ENCODE peak calls at places on chromosomes 1 and 21, in four cellular contexts. R is NCI-H1092 treated with DMSO at 0.1 percent for 48 hours, U is nucleus accumbens, Y is kidney tubule cell. E is an unnamed sample.

GRCh38 chr21:14376854-14377253 is 6.1 kb downstream of the HSPA13 start:
- DNase-seq in R (no peak), U (no peak), Y (no peak), E (no peak)

GRCh38 chr1:91712981-91713841 is 172.7 kb downstream of the TGFBR3 start:
- DNase-seq in U (no peak), Y (peak), R (no peak), E (no peak)

GRCh38 chr1:174913225-174913903 is 86.4 kb upstream of the CACYBP start:
- DNase-seq in R (no peak), U (no peak), Y (no peak), E (no peak)

GRCh38 chr1:19044975-19045831 is 88.7 kb upstream of the IFFO2 start:
- DNase-seq in R (no peak), Y (peak), U (peak), E (no peak)

GRCh38 chr1:225418598-225418997 is 9.2 kb downstream of the LBR start:
- DNase-seq in U (no peak), Y (no peak), R (no peak), E (no peak)

GRCh38 chr1:30787856-30788495 is 30.4 kb upstream of the LAPTM5 start:
- DNase-seq in R (no peak), U (no peak), Y (no peak), E (no peak)

GRCh38 chr1:67314696-67315095 is 7.0 kb downstream of the IL12RB2 start:
- DNase-seq in U (no peak), Y (no peak), R (no peak), E (no peak)

GRCh38 chr1:32063261-32063681 is 9.5 kb upstream of the TMEM39B start:
- DNase-seq in U (no peak), Y (peak), R (peak), E (peak)

GRCh38 chr1:110474444-110474843 is 23.5 kb downstream of the PROK1 start:
- DNase-seq in R (no peak), Y (no peak), U (no peak), E (no peak)

GRCh38 chr1:3391711-3392110 is 62.8 kb upstream of the ARHGEF16 start:
- DNase-seq in U (no peak), R (no peak), Y (no peak), E (no peak)

GRCh38 chr1:213947200-213947775 is 40.5 kb upstream of the PROX1 start:
- DNase-seq in R (no peak), U (no peak), Y (no peak), E (no peak)

GRCh38 chr1:83520797-83521196 is 478.1 kb downstream of the TTLL7 start:
- DNase-seq in U (no peak), Y (no peak), R (no peak), E (no peak)

GRCh38 chr1:232635778-232636356 is 5.9 kb upstream of the SIPA1L2 start:
- DNase-seq in R (peak), Y (peak), U (no peak), E (peak)

GRCh38 chr1:43569175-43569574 is 38.5 kb downstream of the PTPRF start:
- DNase-seq in U (no peak), Y (no peak), R (no peak), E (no peak)

GRCh38 chr1:56160916-56161315 is 418.4 kb downstream of the PLPP3 start:
- DNase-seq in U (no peak), R (no peak), Y (no peak), E (peak)

GRCh38 chr1:182107218-182107617 is 45.7 kb upstream of the ZNF648 start:
- DNase-seq in U (no peak), R (no peak), Y (peak), E (no peak)

GRCh38 chr1:109193653-109194590 is 19.8 kb upstream of the SARS1 start:
- DNase-seq in U (no peak), R (no peak), Y (peak), E (peak)

GRCh38 chr1:185980891-185981290 is 246.7 kb downstream of the HMCN1 start:
- DNase-seq in U (no peak), R (no peak), Y (no peak), E (no peak)

GRCh38 chr1:118039170-118039569 is 109.6 kb downstream of the WDR3 start:
- DNase-seq in Y (no peak), U (no peak), R (no peak), E (no peak)

GRCh38 chr1:29264773-29265389 is 28.6 kb downstream of the PTPRU start:
- DNase-seq in U (no peak), R (no peak), Y (no peak), E (no peak)

GRCh38 chr1:246801241-246802020 is 77.2 kb downstream of the SCCPDH start:
- DNase-seq in R (no peak), U (no peak), Y (no peak), E (no peak)

GRCh38 chr1:224542783-224543440 is 73.2 kb upstream of the CNIH3 start:
- DNase-seq in R (no peak), U (no peak), Y (peak), E (peak)

GRCh38 chr1:62707746-62708123 is 19.5 kb upstream of the DOCK7 start:
- DNase-seq in Y (no peak), R (no peak), U (no peak), E (no peak)

GRCh38 chr1:32989160-32989894 is 24.7 kb upstream of the RNF19B start:
- DNase-seq in U (no peak), Y (peak), R (no peak), E (peak)

GRCh38 chr1:176517484-176517883 is 54.5 kb downstream of the PAPPA2 start:
- DNase-seq in Y (peak), R (no peak), U (no peak), E (peak)

GRCh38 chr1:12296623-12297022 is 66.8 kb downstream of the VPS13D start:
- DNase-seq in U (no peak), Y (peak), R (no peak), E (peak)

GRCh38 chr1:75330633-75331032 is 196.4 kb downstream of the LHX8 start:
- DNase-seq in R (no peak), U (no peak), Y (peak), E (peak)

GRCh38 chr1:213934642-213935041 is 53.1 kb upstream of the PROX1 start:
- DNase-seq in Y (peak), R (peak), U (no peak), E (peak)